ENCODE peak calls at places on chromosome 5, in nine cellular contexts. One of them, this sample, is unnamed. For H3K4me1, the result is how much of the 10 kb centered on the place peaks cover.

GRCh38 chr5:11047051-11047450 is 286.0 kb upstream of the DAP start:
- DNase-seq in GM23338: no peak
- DNase-seq in H1: no peak
- DNase-seq in Panc1: no peak
- DNase-seq in HCT116: no peak
- DNase-seq in sigmoid colon: no peak
- DNase-seq in suprapubic skin: no peak
- DNase-seq in transverse colon: no peak
- DNase-seq in endothelial cell of umbilical vein: no peak
- DNase-seq in this sample: no peak

GRCh38 chr5:96683392-96683791 is 21.2 kb downstream of the CAST start:
- DNase-seq in GM23338: no peak
- DNase-seq in H1: no peak
- DNase-seq in Panc1: no peak
- DNase-seq in HCT116: no peak
- DNase-seq in sigmoid colon: no peak
- DNase-seq in suprapubic skin: no peak
- DNase-seq in transverse colon: no peak
- DNase-seq in endothelial cell of umbilical vein: no peak
- DNase-seq in this sample: no peak

GRCh38 chr5:43017438-43017820 is 22.7 kb downstream of the ANXA2R start:
- DNase-seq in GM23338: no peak
- DNase-seq in H1: no peak
- DNase-seq in Panc1: no peak
- DNase-seq in HCT116: no peak
- DNase-seq in sigmoid colon: no peak
- DNase-seq in suprapubic skin: no peak
- DNase-seq in transverse colon: peak
- DNase-seq in endothelial cell of umbilical vein: peak
- DNase-seq in this sample: peak

GRCh38 chr5:133052317-133053175 is 733 bp downstream of the HSPA4 start:
- DNase-seq in GM23338: peak
- DNase-seq in H1: peak
- DNase-seq in Panc1: no peak
- DNase-seq in HCT116: no peak
- DNase-seq in sigmoid colon: peak
- DNase-seq in suprapubic skin: peak
- DNase-seq in transverse colon: peak
- DNase-seq in endothelial cell of umbilical vein: peak
- DNase-seq in this sample: no peak

GRCh38 chr5:164680216-164680615 is 1174.8 kb downstream of the MAT2B start:
- DNase-seq in GM23338: peak
- DNase-seq in H1: no peak
- DNase-seq in Panc1: no peak
- DNase-seq in HCT116: no peak
- DNase-seq in sigmoid colon: no peak
- DNase-seq in suprapubic skin: no peak
- DNase-seq in transverse colon: no peak
- DNase-seq in endothelial cell of umbilical vein: no peak
- DNase-seq in this sample: no peak

GRCh38 chr5:51691538-51691937 is 308.3 kb downstream of the ISL1 start:
- DNase-seq in GM23338: no peak
- DNase-seq in H1: no peak
- DNase-seq in Panc1: no peak
- DNase-seq in HCT116: no peak
- DNase-seq in sigmoid colon: no peak
- DNase-seq in suprapubic skin: no peak
- DNase-seq in transverse colon: no peak
- DNase-seq in endothelial cell of umbilical vein: no peak
- DNase-seq in this sample: no peak

GRCh38 chr5:42612997-42613396 is 143.6 kb upstream of the CCDC152 start:
- DNase-seq in GM23338: no peak
- DNase-seq in H1: no peak
- DNase-seq in Panc1: no peak
- DNase-seq in HCT116: no peak
- DNase-seq in sigmoid colon: no peak
- DNase-seq in suprapubic skin: no peak
- DNase-seq in transverse colon: no peak
- DNase-seq in endothelial cell of umbilical vein: no peak
- DNase-seq in this sample: no peak

GRCh38 chr5:17113174-17113941 is 104.1 kb upstream of the BASP1 start:
- DNase-seq in GM23338: no peak
- DNase-seq in H1: no peak
- DNase-seq in Panc1: no peak
- DNase-seq in HCT116: no peak
- DNase-seq in sigmoid colon: no peak
- DNase-seq in suprapubic skin: no peak
- DNase-seq in transverse colon: no peak
- DNase-seq in endothelial cell of umbilical vein: no peak
- DNase-seq in this sample: no peak

GRCh38 chr5:1477341-1477740 is 32.1 kb upstream of the SLC6A3 start:
- DNase-seq in GM23338: no peak
- DNase-seq in H1: no peak
- DNase-seq in Panc1: no peak
- DNase-seq in HCT116: no peak
- DNase-seq in sigmoid colon: peak
- DNase-seq in suprapubic skin: no peak
- DNase-seq in transverse colon: peak
- DNase-seq in endothelial cell of umbilical vein: no peak
- DNase-seq in this sample: no peak

GRCh38 chr5:90294604-90295003 is 115.0 kb downstream of the CETN3 start:
- DNase-seq in GM23338: peak
- DNase-seq in H1: no peak
- DNase-seq in Panc1: no peak
- DNase-seq in HCT116: no peak
- DNase-seq in sigmoid colon: no peak
- DNase-seq in suprapubic skin: no peak
- DNase-seq in transverse colon: no peak
- DNase-seq in endothelial cell of umbilical vein: no peak
- DNase-seq in this sample: no peak

GRCh38 chr5:1409386-1410110 is 35.7 kb downstream of the SLC6A3 start:
- DNase-seq in GM23338: peak
- DNase-seq in H1: peak
- DNase-seq in Panc1: no peak
- DNase-seq in HCT116: no peak
- DNase-seq in sigmoid colon: peak
- DNase-seq in suprapubic skin: no peak
- DNase-seq in transverse colon: no peak
- DNase-seq in endothelial cell of umbilical vein: peak
- DNase-seq in this sample: no peak

GRCh38 chr5:135340568-135340967 is 58.5 kb downstream of the MACROH2A1 start:
- DNase-seq in GM23338: no peak
- DNase-seq in H1: no peak
- DNase-seq in Panc1: no peak
- DNase-seq in HCT116: no peak
- DNase-seq in sigmoid colon: peak
- DNase-seq in suprapubic skin: no peak
- DNase-seq in transverse colon: no peak
- DNase-seq in endothelial cell of umbilical vein: no peak
- DNase-seq in this sample: no peak

GRCh38 chr5:13316191-13316590 is 628.3 kb downstream of the DNAH5 start:
- DNase-seq in GM23338: no peak
- DNase-seq in H1: no peak
- DNase-seq in Panc1: no peak
- DNase-seq in HCT116: no peak
- DNase-seq in sigmoid colon: no peak
- DNase-seq in suprapubic skin: no peak
- DNase-seq in transverse colon: no peak
- DNase-seq in endothelial cell of umbilical vein: no peak
- DNase-seq in this sample: no peak

GRCh38 chr5:122076023-122076422 is 2.0 kb downstream of the LOX start:
- DNase-seq in GM23338: no peak
- DNase-seq in H1: no peak
- DNase-seq in Panc1: no peak
- DNase-seq in HCT116: no peak
- DNase-seq in sigmoid colon: no peak
- DNase-seq in suprapubic skin: no peak
- DNase-seq in transverse colon: no peak
- DNase-seq in endothelial cell of umbilical vein: peak
- DNase-seq in this sample: no peak
- H3K4me1 ChIP-seq in GM23338: under half
- H3K4me1 ChIP-seq in H1: under half
- H3K4me1 ChIP-seq in Panc1: under half
- H3K4me1 ChIP-seq in HCT116: under half
- H3K4me1 ChIP-seq in sigmoid colon: under half
- H3K4me1 ChIP-seq in suprapubic skin: under half
- H3K4me1 ChIP-seq in transverse colon: under half
- H3K4me1 ChIP-seq in endothelial cell of umbilical vein: under half
- H3K4me1 ChIP-seq in this sample: under half

GRCh38 chr5:73443725-73444498 is 4.7 kb downstream of the FOXD1 start:
- DNase-seq in GM23338: peak
- DNase-seq in H1: peak
- DNase-seq in Panc1: no peak
- DNase-seq in HCT116: no peak
- DNase-seq in sigmoid colon: no peak
- DNase-seq in suprapubic skin: no peak
- DNase-seq in transverse colon: no peak
- DNase-seq in endothelial cell of umbilical vein: no peak
- DNase-seq in this sample: no peak

GRCh38 chr5:73447234-73448071 is 1.1 kb downstream of the FOXD1 start:
- DNase-seq in GM23338: peak
- DNase-seq in H1: peak
- DNase-seq in Panc1: no peak
- DNase-seq in HCT116: no peak
- DNase-seq in sigmoid colon: no peak
- DNase-seq in suprapubic skin: no peak
- DNase-seq in transverse colon: peak
- DNase-seq in endothelial cell of umbilical vein: peak
- DNase-seq in this sample: no peak

GRCh38 chr5:73444499-73445432 is 3.8 kb downstream of the FOXD1 start:
- DNase-seq in GM23338: peak
- DNase-seq in H1: no peak
- DNase-seq in Panc1: no peak
- DNase-seq in HCT116: no peak
- DNase-seq in sigmoid colon: no peak
- DNase-seq in suprapubic skin: no peak
- DNase-seq in transverse colon: no peak
- DNase-seq in endothelial cell of umbilical vein: no peak
- DNase-seq in this sample: no peak

GRCh38 chr5:73446631-73447233 is 1.8 kb downstream of the FOXD1 start:
- DNase-seq in GM23338: peak
- DNase-seq in H1: peak
- DNase-seq in Panc1: no peak
- DNase-seq in HCT116: no peak
- DNase-seq in sigmoid colon: no peak
- DNase-seq in suprapubic skin: no peak
- DNase-seq in transverse colon: no peak
- DNase-seq in endothelial cell of umbilical vein: no peak
- DNase-seq in this sample: no peak

GRCh38 chr5:73445708-73446630 is 2.6 kb downstream of the FOXD1 start:
- DNase-seq in GM23338: no peak
- DNase-seq in H1: no peak
- DNase-seq in Panc1: no peak
- DNase-seq in HCT116: no peak
- DNase-seq in sigmoid colon: no peak
- DNase-seq in suprapubic skin: no peak
- DNase-seq in transverse colon: no peak
- DNase-seq in endothelial cell of umbilical vein: no peak
- DNase-seq in this sample: no peak
- H3K4me3 ChIP-seq in GM23338: peak
- H3K4me3 ChIP-seq in H1: no peak
- H3K4me3 ChIP-seq in Panc1: peak
- H3K4me3 ChIP-seq in HCT116: peak
- H3K4me3 ChIP-seq in sigmoid colon: no peak
- H3K4me3 ChIP-seq in suprapubic skin: peak
- H3K4me3 ChIP-seq in transverse colon: no peak
- H3K4me3 ChIP-seq in endothelial cell of umbilical vein: no peak
- H3K4me3 ChIP-seq in this sample: no peak

DNA sequence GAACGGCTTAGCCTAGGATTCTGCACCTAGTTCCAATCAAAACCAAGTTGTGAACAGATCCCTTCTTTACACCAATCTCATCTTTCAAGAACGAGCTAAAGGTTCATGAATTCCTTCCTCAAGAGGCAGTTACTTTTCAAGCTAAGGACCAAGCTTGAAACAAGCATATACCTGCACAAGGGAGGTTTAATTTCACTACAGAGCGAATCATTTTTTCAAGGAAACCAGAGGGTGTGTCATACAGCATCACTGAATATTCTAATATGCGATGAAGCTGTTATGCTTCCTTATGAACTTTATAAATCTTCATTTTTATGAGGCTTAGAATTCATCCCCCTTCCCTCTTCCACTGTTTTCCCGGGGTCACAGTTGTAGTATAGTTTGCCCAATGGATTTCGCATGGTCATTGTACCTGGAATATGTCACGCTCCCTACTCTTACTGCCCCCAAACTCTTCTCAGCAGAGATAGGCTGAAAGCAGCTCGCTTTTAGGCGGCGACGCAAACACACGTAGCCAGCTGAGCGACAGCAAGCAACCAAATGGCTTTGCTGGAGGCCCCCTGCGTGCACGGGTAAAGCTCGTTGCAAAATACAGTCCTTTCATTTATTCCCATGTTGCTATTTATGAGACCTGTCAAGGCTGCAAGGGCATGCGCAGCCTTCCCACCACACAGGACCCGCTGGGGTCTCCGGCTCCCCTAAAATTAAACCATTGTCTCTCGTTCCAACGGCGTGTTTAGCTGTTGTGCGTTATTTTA is 832 bp downstream of the LMBRD2 start:
- DNase-seq in GM23338: peak
- DNase-seq in H1: peak
- DNase-seq in Panc1: peak
- DNase-seq in HCT116: peak
- DNase-seq in sigmoid colon: no peak
- DNase-seq in suprapubic skin: no peak
- DNase-seq in transverse colon: peak
- DNase-seq in endothelial cell of umbilical vein: peak
- DNase-seq in this sample: no peak
- TF ChIP-seq POLR2AphosphoS5 in GM23338: no peak
- TF ChIP-seq POLR2AphosphoS5 in H1: peak
- TF ChIP-seq POLR2AphosphoS5 in Panc1: no peak
- TF ChIP-seq POLR2AphosphoS5 in HCT116: no peak
- TF ChIP-seq POLR2AphosphoS5 in sigmoid colon: peak
- TF ChIP-seq POLR2AphosphoS5 in suprapubic skin: no peak
- TF ChIP-seq POLR2AphosphoS5 in transverse colon: no peak
- TF ChIP-seq POLR2AphosphoS5 in endothelial cell of umbilical vein: no peak
- TF ChIP-seq POLR2AphosphoS5 in this sample: no peak

DNA sequence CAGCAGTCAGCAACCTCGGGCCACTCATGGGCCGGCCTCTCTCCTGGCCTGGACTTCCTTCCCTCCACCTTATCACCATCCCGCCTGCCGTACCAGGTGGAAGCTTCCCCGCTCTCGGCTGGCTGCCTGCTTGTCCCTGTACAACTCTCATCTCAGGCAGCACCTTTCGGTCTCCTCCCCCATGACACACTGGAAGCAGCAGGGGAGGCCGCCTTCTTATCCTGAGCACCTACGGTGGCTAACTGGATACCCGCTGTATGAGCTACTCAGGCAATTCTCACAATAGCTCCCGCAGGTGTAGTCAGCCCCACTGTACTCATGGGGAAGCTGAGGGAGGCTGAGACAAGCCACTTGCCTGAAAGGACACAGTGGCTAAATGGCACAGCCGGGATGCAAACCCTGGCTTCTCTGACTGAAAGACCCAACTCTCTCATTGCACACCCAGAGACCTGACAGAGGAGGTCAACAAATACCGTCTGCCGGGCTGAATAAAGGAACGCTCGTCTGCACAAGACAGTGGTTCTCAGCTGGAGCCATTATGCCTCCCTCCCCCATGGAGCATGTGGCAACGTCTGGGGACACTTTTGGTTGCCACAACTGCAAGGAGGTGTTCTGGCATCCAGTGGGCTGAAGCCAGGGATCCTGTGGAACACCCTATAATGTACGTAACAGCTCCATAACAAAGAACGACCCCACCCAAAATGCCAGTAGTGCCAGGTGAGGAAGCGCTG is 9.6 kb downstream of the STK10 start:
- DNase-seq in GM23338: no peak
- DNase-seq in H1: no peak
- DNase-seq in Panc1: no peak
- DNase-seq in HCT116: no peak
- DNase-seq in sigmoid colon: no peak
- DNase-seq in suprapubic skin: no peak
- DNase-seq in transverse colon: no peak
- DNase-seq in endothelial cell of umbilical vein: no peak
- DNase-seq in this sample: no peak
- H3K4me1 ChIP-seq in GM23338: under half
- H3K4me1 ChIP-seq in H1: under half
- H3K4me1 ChIP-seq in Panc1: under half
- H3K4me1 ChIP-seq in HCT116: under half
- H3K4me1 ChIP-seq in sigmoid colon: under half
- H3K4me1 ChIP-seq in suprapubic skin: under half
- H3K4me1 ChIP-seq in transverse colon: under half
- H3K4me1 ChIP-seq in endothelial cell of umbilical vein: under half
- H3K4me1 ChIP-seq in this sample: under half

This sample was measured in vagina.